ENCODE peak calls at places on chromosomes 3 and 15, in five cellular contexts. P is GM23338, N is HS-27A, T is dorsolateral prefrontal cortex, S is memory B cell. F is an unnamed sample.

GRCh38 chr15:87816811-87817210 is 439.7 kb downstream of the NTRK3 start:
- DNase-seq in P (no peak), N (peak), T (no peak), S (no peak), F (no peak)

GRCh38 chr15:90562669-90563068 is 32.9 kb downstream of the CRTC3 start:
- DNase-seq in P (no peak), N (no peak), T (no peak), S (no peak), F (no peak)

GRCh38 chr3:143121240-143122088 is 1.9 kb downstream of the CHST2 start:
- DNase-seq in P (peak), N (no peak), T (peak), S (peak), F (peak)

GRCh38 chr3:179020112-179020511 is 51.5 kb downstream of the ZMAT3 start:
- DNase-seq in P (no peak), N (no peak), T (no peak), S (no peak), F (no peak)

GRCh38 chr3:16761576-16761975 is 123.2 kb upstream of the PLCL2 start:
- DNase-seq in P (no peak), N (peak), T (no peak), S (no peak), F (no peak)

GRCh38 chr15:73383310-73384185 is 14.8 kb upstream of the HCN4 start:
- DNase-seq in P (no peak), N (no peak), T (no peak), S (no peak), F (no peak)

GRCh38 chr3:157491136-157491535 is 12.1 kb downstream of the VEPH1 start:
- DNase-seq in P (no peak), N (no peak), T (no peak), S (no peak), F (no peak)

GRCh38 chr3:181888234-181888633 is 176.5 kb downstream of the SOX2 start:
- DNase-seq in P (no peak), N (no peak), T (no peak), S (no peak), F (no peak)

GRCh38 chr3:48598323-48599076 is 3.4 kb upstream of the COL7A1 start:
- DNase-seq in P (no peak), N (no peak), T (no peak), S (no peak), F (no peak)

GRCh38 chr15:70140543-70141375 is 43.0 kb upstream of the TLE3 start:
- DNase-seq in P (peak), N (no peak), T (no peak), S (peak), F (peak)

GRCh38 chr3:13025090-13025489 is 48.1 kb downstream of the IQSEC1 start:
- DNase-seq in P (no peak), N (no peak), T (no peak), S (no peak), F (no peak)

GRCh38 chr3:43953814-43954241 is 263.1 kb downstream of the ABHD5 start:
- DNase-seq in P (no peak), N (peak), T (no peak), S (no peak), F (peak)

GRCh38 chr3:43477600-43477999 is 144.2 kb downstream of the ANO10 start:
- DNase-seq in P (no peak), N (no peak), T (no peak), S (no peak), F (no peak)

GRCh38 chr3:144670560-144670959 is 698.9 kb downstream of the DIPK2A start:
- DNase-seq in P (no peak), N (no peak), T (no peak), S (no peak), F (no peak)

GRCh38 chr3:46566040-46566631 is at the start of gene LRRC2:
- DNase-seq in P (peak), N (no peak), T (no peak), S (peak), F (peak)

GRCh38 chr3:27110020-27110419 is 259.2 kb downstream of the NEK10 start:
- DNase-seq in P (no peak), N (no peak), T (no peak), S (no peak), F (no peak)

GRCh38 chr3:107429330-107430181 is 52.3 kb downstream of the CCDC54 start:
- DNase-seq in P (peak), N (peak), T (peak), S (peak), F (peak)

GRCh38 chr3:13477946-13478345 is 2.2 kb upstream of the HDAC11 start:
- DNase-seq in P (no peak), N (no peak), T (no peak), S (no peak), F (no peak)

GRCh38 chr15:67101981-67102929 is 36.9 kb downstream of the SMAD3 start:
- DNase-seq in P (no peak), N (peak), T (no peak), S (no peak), F (no peak)

F was measured in iPS-NIHi11.